ENCODE peak calls at places on chromosomes 5 and 9, in six cellular contexts. G is H1, U is H9, F is neuronal stem cell, Y is IMR-90, S is mesenchymal stem cell. W is an unnamed sample.
A peak's percentile ranks its signal among the peaks of the same experiment; 100 is the strongest.

GRCh38 chr9:119963258-119963797 is 594.1 kb upstream of the BRINP1 start:
- DNase-seq in G (peak; percentile 27), S (peak; percentile 74), F (peak; percentile 24), U (peak; percentile 85), Y (peak; percentile 78), W (no peak)

GRCh38 chr5:117943120-117943519 is 1045.2 kb downstream of the DTWD2 start:
- DNase-seq in U (no peak), S (no peak), G (no peak), Y (no peak), F (no peak), W (no peak)

GRCh38 chr5:67037171-67037570 is 159.4 kb downstream of the CD180 start:
- DNase-seq in S (no peak), G (no peak), U (no peak), Y (peak; percentile 27), F (no peak), W (no peak)

GRCh38 chr5:80149161-80149609 is 106.7 kb downstream of the SERINC5 start:
- DNase-seq in U (no peak), G (no peak), S (no peak), Y (no peak), F (no peak), W (no peak)

GRCh38 chr5:137058089-137058488 is 441.0 kb downstream of the SPOCK1 start:
- DNase-seq in S (no peak), Y (no peak), G (no peak), F (no peak), U (no peak), W (no peak)

GRCh38 chr5:39100851-39101396 is 26.7 kb upstream of the RICTOR start:
- DNase-seq in F (no peak), U (no peak), Y (peak; percentile 99), S (peak; percentile 98), G (no peak), W (peak; percentile 95)

GRCh38 chr9:70044450-70045307 is 1.0 kb downstream of the MAMDC2 start:
- DNase-seq in S (peak; percentile 67), G (no peak), U (peak; percentile 72), Y (peak; percentile 63), F (peak; percentile 46), W (no peak)

GRCh38 chr9:135358161-135358940 is 121.2 kb upstream of the PPP1R26 start:
- DNase-seq in G (no peak), U (no peak), F (no peak), Y (no peak), S (no peak), W (no peak)

GRCh38 chr5:18465833-18466681 is 831.8 kb downstream of the TAF11L14 start:
- DNase-seq in G (peak; percentile 31), U (peak; percentile 68), F (peak; percentile 80), Y (peak; percentile 1), S (peak; percentile 63), W (peak; percentile 71)

GRCh38 chr9:69885474-69885929 is 64.9 kb downstream of the CFAP95 start:
- DNase-seq in F (no peak), Y (no peak), U (no peak), S (no peak), G (no peak), W (no peak)

GRCh38 chr5:72296251-72296650 is 23.8 kb downstream of the MRPS27 start:
- DNase-seq in G (no peak), F (no peak), Y (no peak), U (no peak), S (no peak), W (no peak)

GRCh38 chr5:175002128-175002527 is 277.7 kb downstream of the MSX2 start:
- DNase-seq in S (no peak), U (no peak), Y (no peak), F (no peak), G (no peak), W (no peak)

GRCh38 chr5:174999581-174999980 is 275.2 kb downstream of the MSX2 start:
- DNase-seq in F (no peak), U (no peak), G (no peak), Y (no peak), S (no peak), W (no peak)

GRCh38 chr5:174998131-174998730 is 273.8 kb downstream of the MSX2 start:
- DNase-seq in S (no peak), Y (no peak), U (no peak), G (no peak), F (no peak), W (no peak)

GRCh38 chr5:175001311-175001710 is 276.9 kb downstream of the MSX2 start:
- DNase-seq in Y (no peak), U (no peak), S (no peak), G (no peak), F (no peak), W (no peak)

DNA sequence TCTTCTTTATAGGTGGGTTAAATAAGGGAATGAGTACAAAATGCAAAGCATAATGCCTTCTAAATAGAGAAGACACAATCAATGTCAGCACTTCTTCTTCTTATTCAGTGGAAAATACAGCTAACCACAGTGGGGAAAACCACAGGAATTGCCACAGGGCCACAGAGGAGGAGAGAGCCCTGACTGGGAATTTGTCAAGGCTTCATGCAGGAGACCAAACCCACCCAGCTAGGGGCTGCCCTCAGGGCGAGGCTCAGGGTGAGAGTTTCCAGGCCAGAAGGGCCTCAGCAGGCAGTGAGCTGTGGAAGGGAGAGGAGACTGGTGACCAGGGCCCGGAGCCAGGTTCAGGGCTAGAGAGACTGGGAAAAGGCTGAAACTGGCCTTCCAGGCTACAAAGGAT is 279.1 kb downstream of the MSX2 start:
- DNase-seq in F (no peak), Y (no peak), S (no peak), G (no peak), U (no peak), W (no peak)
- H3K14ac ChIP-seq in F (no peak overlapping the region), Y (no peak overlapping the region), S (no peak overlapping the region), G (no peak overlapping the region), U (no peak overlapping the region), W (no peak overlapping the region)

GRCh38 chr9:129902735-129903134 is 67.5 kb downstream of the USP20 start:
- DNase-seq in U (no peak), Y (no peak), S (no peak), F (no peak), G (no peak), W (no peak)

GRCh38 chr9:129904734-129905133 is 69.5 kb downstream of the USP20 start:
- DNase-seq in Y (no peak), S (no peak), F (no peak), G (no peak), U (no peak), W (no peak)

GRCh38 chr9:129900263-129901041 is 65.2 kb downstream of the USP20 start:
- DNase-seq in G (no peak), F (no peak), U (no peak), Y (no peak), S (no peak), W (no peak)

GRCh38 chr9:129899620-129900019 is 64.4 kb downstream of the USP20 start:
- DNase-seq in G (no peak), Y (no peak), S (no peak), U (no peak), F (no peak), W (no peak)

GRCh38 chr9:129901922-129902321 is 66.7 kb downstream of the USP20 start:
- DNase-seq in U (no peak), F (no peak), G (no peak), S (no peak), Y (no peak), W (no peak)
- H3K14ac ChIP-seq in U (no peak overlapping the region), F (no peak overlapping the region), G (no peak overlapping the region), S (no peak overlapping the region), Y (no peak overlapping the region), W (no peak overlapping the region)

GRCh38 chr5:170738840-170739239 is 44.7 kb upstream of the GABRP start:
- DNase-seq in Y (no peak), F (no peak), U (peak; percentile 29), G (no peak), S (no peak), W (no peak)
- H3K14ac ChIP-seq in Y (no peak overlapping the region), F (no peak overlapping the region), U (no peak overlapping the region), G (no peak overlapping the region), S (no peak overlapping the region), W (no peak overlapping the region)

GRCh38 chr5:42985129-42986037 is 54.7 kb downstream of the ANXA2R start:
- DNase-seq in F (no peak), U (no peak), Y (peak; percentile 88), G (no peak), S (peak; percentile 82), W (peak; percentile 13)
- H3K14ac ChIP-seq in F (no peak overlapping the region), U (no peak overlapping the region), Y (peak overlapping the region; percentile 61), G (no peak overlapping the region), S (no peak overlapping the region), W (no peak overlapping the region)

DNA sequence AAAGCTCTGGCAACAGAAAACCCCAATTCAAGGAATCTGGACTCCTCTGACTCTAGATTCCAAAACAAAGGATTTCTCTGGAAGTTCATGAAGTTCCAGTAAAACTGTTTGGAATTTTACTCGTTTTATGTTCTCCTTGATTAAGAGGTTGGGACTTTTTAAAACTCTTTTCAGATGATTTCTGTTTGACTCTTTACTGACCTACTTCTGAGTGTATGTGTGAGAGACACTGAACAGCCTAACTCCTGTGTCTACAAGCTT is 64.8 kb downstream of the GNA14 start:
- DNase-seq in Y (no peak), G (no peak), U (no peak), F (no peak), S (no peak), W (no peak)
- H3K14ac ChIP-seq in Y (no peak overlapping the region), G (no peak overlapping the region), U (no peak overlapping the region), F (no peak overlapping the region), S (no peak overlapping the region), W (no peak overlapping the region)

GRCh38 chr9:21968331-21969010 is 25.7 kb downstream of the CDKN2A start:
- DNase-seq in U (peak; percentile 57), S (peak; percentile 50), Y (no peak), F (peak; percentile 43), G (no peak), W (no peak)

GRCh38 chr9:21967169-21967568 is 27.0 kb downstream of the CDKN2A start:
- DNase-seq in S (no peak), U (peak; percentile 50), F (no peak), G (no peak), Y (no peak), W (no peak)

GRCh38 chr9:21966140-21966851 is 27.9 kb downstream of the CDKN2A start:
- DNase-seq in U (peak; percentile 58), G (no peak), S (no peak), Y (no peak), F (no peak), W (no peak)

GRCh38 chr9:21969011-21969935 is 24.9 kb downstream of the CDKN2A start:
- DNase-seq in S (no peak), F (peak; percentile 31), Y (no peak), G (no peak), U (peak; percentile 80), W (no peak)

DNA sequence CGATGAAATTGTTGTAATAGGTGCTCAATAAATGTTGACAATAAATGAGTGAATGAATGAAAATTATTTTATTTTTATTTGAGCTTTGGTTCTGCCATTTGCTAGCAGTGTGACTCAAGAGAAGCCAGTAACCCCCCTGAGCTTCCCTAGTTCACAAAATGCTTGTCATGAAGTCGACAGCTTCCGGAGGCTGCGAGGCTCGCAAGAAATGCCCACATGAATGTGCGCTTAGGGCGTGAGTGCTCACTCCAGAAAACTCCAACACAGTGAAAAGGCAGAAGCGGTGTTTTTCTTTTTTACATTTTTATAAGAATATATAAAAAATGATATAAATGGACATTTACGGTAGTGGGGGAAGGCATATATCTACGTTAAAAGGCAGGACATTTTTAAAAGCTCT is 26.5 kb downstream of the CDKN2A start:
- DNase-seq in Y (no peak), S (no peak), G (no peak), U (no peak), F (no peak), W (no peak)
- H3K14ac ChIP-seq in Y (no peak overlapping the region), S (no peak overlapping the region), G (no peak overlapping the region), U (no peak overlapping the region), F (no peak overlapping the region), W (no peak overlapping the region)

GRCh38 chr9:16118090-16118489 is 565.2 kb downstream of the CCDC171 start:
- DNase-seq in G (no peak), S (no peak), Y (no peak), F (no peak), U (no peak), W (no peak)
- H3K14ac ChIP-seq in G (no peak overlapping the region), S (no peak overlapping the region), Y (no peak overlapping the region), F (no peak overlapping the region), U (no peak overlapping the region), W (no peak overlapping the region)